ENCODE peak calls at places on chromosomes 11 and 22, in six cellular contexts. P is tibial nerve, R is colonic mucosa, X is omental fat pad, G is coronary artery, M is BJ. E is an unnamed sample.

GRCh38 chr11:110200241-110200640 is 96.2 kb downstream of the RDX start:
- DNase-seq in G (no peak), R (no peak), X (no peak), P (no peak), M (no peak), E (peak; percentile 16)

GRCh38 chr22:27844256-27844655 is 42.7 kb upstream of the MN1 start:
- DNase-seq in G (peak; percentile 29), P (no peak), X (no peak), M (no peak), R (no peak), E (no peak)

GRCh38 chr11:70194792-70195791 is 8.0 kb upstream of the FADD start:
- DNase-seq in G (no peak), R (no peak), P (no peak), X (no peak), M (no peak), E (no peak)

GRCh38 chr11:131025020-131025419 is 108.7 kb upstream of the SNX19 start:
- DNase-seq in P (no peak), X (no peak), G (no peak), R (no peak), M (no peak), E (no peak)

GRCh38 chr11:44286268-44286880 is 23.6 kb downstream of the ALX4 start:
- DNase-seq in X (no peak), P (no peak), G (no peak), M (no peak), R (peak; percentile 33), E (peak; percentile 62)

GRCh38 chr22:22168190-22168940 is 76.2 kb upstream of the VPREB1 start:
- DNase-seq in M (no peak), G (no peak), R (no peak), X (no peak), P (no peak), E (peak; percentile 16)

GRCh38 chr11:48002565-48002964 is 22.2 kb downstream of the PTPRJ start:
- DNase-seq in P (no peak), M (no peak), G (no peak), R (no peak), X (no peak), E (peak; percentile 50)

GRCh38 chr11:103109818-103110388 is 677 bp downstream of the DYNC2H1 start:
- DNase-seq in P (no peak), G (no peak), X (no peak), M (no peak), R (peak; percentile 17), E (peak; percentile 31)

GRCh38 chr11:132409591-132410375 is 1039.4 kb downstream of the NTM start:
- DNase-seq in R (no peak), G (no peak), M (no peak), X (no peak), P (no peak), E (no peak)

GRCh38 chr11:61776561-61777075 is 15.8 kb downstream of the TMEM258 start:
- DNase-seq in R (peak; percentile 77), M (no peak), X (no peak), P (no peak), G (no peak), E (peak; percentile 86)
- TF ChIP-seq CTCF in R (peak; percentile 67), M (peak; percentile 87), X (no peak), P (peak; percentile 57), G (no peak), E (peak; percentile 73)

DNA sequence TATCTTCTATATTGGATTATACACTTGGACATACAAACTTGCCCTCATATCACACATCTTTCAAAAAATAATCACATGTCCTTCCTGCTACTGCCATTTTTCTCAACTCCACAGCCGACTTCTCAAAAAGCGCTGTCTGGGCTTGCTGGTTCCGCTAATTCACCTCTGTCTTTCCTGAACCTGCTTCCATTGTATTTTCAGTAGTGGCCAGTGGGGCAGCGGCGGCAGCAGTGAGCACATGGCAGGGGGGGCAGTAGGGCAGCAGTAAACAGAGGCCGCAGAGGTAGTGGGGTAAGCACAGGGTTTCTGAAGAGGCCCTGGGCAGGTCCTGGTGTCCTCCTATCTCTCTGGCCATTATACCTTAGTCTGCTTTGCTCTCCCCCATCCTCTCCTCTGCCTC is 126.3 kb downstream of the RRAS2 start:
- DNase-seq in M (no peak), R (no peak), P (no peak), X (no peak), G (no peak), E (no peak)
- TF ChIP-seq CTCF in M (peak; percentile 39), R (no peak), P (peak; percentile 11), X (no peak), G (no peak), E (no peak)

DNA sequence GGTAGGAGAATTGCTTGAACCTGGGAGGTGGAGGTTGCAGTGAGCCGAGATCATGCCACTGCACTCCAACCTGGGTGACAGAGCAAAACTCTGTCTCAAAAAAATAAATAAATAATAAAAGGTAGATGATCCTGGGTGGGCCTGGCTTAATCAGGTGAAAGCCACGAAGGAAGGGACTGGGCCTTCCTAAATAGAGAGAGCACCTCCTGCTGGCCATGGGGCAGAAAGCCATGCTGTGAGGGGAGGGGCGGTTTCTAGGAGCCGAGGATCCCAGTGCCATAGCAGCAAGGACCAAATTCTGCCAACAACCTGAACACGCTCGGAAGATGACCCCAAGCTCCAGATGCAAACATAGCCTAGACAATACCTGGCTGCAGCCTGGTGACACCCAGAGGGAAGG is 24.5 kb upstream of the DGKZ start:
- DNase-seq in X (no peak), G (no peak), P (no peak), M (no peak), R (peak; percentile 52), E (peak; percentile 50)
- TF ChIP-seq CTCF in X (no peak), G (no peak), P (no peak), M (peak; percentile 64), R (no peak), E (no peak)

DNA sequence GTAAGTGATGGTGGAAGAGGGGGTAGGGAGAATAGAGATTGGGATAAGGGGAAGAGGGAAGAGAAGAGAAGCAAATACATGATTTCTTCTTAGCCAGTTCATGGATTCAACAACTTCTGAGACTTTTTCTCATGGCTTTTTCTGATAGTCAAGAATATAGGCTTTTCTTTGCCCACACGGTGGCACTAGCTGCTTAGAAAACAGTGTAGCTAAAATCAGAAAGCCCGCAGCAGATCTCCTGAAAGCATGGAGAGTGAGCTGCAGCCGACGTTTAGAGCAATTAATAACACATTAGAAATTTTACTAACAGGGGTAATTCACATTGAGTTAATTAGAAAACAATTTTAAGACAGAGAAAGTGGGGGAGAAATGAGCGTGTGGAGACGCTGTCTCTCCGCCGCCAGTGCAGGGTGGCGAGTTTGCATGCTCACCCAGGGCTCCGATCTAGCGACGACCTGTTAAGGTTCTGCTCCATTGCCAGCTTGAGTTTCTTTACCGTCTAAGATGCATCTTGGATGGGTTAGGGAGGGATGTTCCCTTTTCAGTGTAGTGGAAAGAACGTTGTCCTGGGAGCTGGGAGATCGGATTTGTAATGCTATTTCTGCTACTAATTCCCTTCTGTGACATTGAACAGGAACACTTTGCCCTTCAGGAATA is 3.3 kb upstream of the RAG1 start:
- DNase-seq in G (no peak), X (no peak), R (peak; percentile 50), M (no peak), P (no peak), E (peak; percentile 70)
- TF ChIP-seq CTCF in G (peak; percentile 56), X (no peak), R (peak; percentile 53), M (peak; percentile 71), P (peak; percentile 61), E (peak; percentile 72)

GRCh38 chr11:46669606-46670243 is 30.7 kb downstream of the ARHGAP1 start:
- DNase-seq in G (no peak), R (no peak), M (no peak), X (no peak), P (no peak), E (peak; percentile 19)
- TF ChIP-seq CTCF in G (no peak), R (no peak), M (peak; percentile 22), X (no peak), P (peak; percentile 9), E (peak; percentile 41)

GRCh38 chr11:69116671-69117070 is 39.1 kb upstream of the SMIM38 start:
- DNase-seq in M (no peak), P (no peak), X (no peak), R (no peak), G (no peak), E (no peak)

GRCh38 chr11:69113646-69114340 is 41.9 kb upstream of the SMIM38 start:
- DNase-seq in P (no peak), X (no peak), R (no peak), M (no peak), G (no peak), E (no peak)

GRCh38 chr11:69115586-69116560 is 39.9 kb upstream of the SMIM38 start:
- DNase-seq in P (no peak), X (no peak), M (no peak), G (no peak), R (no peak), E (no peak)

GRCh38 chr11:69114362-69114761 is 41.4 kb upstream of the SMIM38 start:
- DNase-seq in P (no peak), M (no peak), R (no peak), G (no peak), X (no peak), E (no peak)

GRCh38 chr11:69114811-69115523 is 40.8 kb upstream of the SMIM38 start:
- DNase-seq in P (no peak), X (no peak), M (no peak), R (no peak), G (no peak), E (no peak)
- TF ChIP-seq CTCF in P (no peak), X (no peak), M (no peak), R (no peak), G (no peak), E (no peak)

DNA sequence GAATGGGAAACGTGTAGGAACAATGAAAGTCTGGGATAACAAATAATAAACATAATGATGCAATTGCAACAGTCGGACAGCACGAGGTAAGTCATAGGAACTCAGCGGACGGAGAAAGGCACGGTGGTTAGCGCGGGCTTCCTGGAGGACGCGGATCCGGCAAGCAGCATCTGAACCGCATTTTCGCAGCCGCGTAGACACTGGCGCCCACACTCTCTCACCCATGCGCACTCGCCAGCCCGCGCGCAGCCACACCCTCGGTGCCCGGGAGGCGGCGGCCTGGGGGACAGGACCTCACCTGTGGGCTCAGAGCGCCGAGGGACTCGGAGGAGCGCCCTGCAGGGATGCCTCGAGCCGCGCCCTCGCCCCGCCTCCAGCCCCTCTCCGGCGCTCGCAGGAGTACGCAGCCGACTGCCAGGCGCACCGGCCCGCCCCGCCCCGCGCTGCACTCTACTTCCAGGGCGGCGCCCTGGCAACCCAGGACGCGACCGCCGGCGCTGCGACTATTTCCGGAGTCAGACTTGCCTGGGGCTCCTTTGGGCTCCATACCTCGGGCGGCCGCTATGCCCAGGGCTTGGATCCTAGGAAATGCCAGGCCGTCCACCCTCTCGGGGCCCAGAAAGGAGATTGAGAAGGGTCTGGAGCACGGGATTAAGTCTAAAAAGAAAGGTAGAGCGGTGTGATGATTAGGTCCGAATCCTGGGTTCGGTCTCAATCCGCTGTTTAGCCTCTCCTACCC is at the start of gene TTLL1:
- DNase-seq in G (peak; percentile 88), M (peak; percentile 14), P (peak; percentile 67), R (peak; percentile 93), X (peak; percentile 65), E (peak; percentile 95)
- TF ChIP-seq CTCF in G (no peak), M (no peak), P (no peak), R (no peak), X (no peak), E (no peak)